ENCODE peak calls at places on chromosome 1, in four cellular contexts. F, C, R and B are unnamed samples.
A peak's percentile ranks its signal among the peaks of the same experiment; 100 is the strongest.

GRCh38 chr1:224617410-224618361 is 1.6 kb downstream of the CNIH3 start:
- DNase-seq in C (no peak), R (no peak), F (no peak), B (no peak)

GRCh38 chr1:183520379-183520778 is 48.1 kb downstream of the SMG7 start:
- DNase-seq in R (no peak), C (no peak), F (no peak), B (no peak)

GRCh38 chr1:25543425-25544242 is at the start of gene LDLRAP1:
- DNase-seq in F (peak; percentile 83), C (no peak), R (no peak), B (peak; percentile 78)

GRCh38 chr1:154186852-154187501 is 4.9 kb downstream of the TPM3 start:
- DNase-seq in C (no peak), F (no peak), R (no peak), B (no peak)

GRCh38 chr1:89603651-89604413 is 29.1 kb upstream of the LRRC8C start:
- DNase-seq in C (no peak), F (no peak), R (no peak), B (no peak)

GRCh38 chr1:112464501-112464900 is 44.3 kb upstream of the WNT2B start:
- DNase-seq in C (peak; percentile 81), R (no peak), F (no peak), B (no peak)

GRCh38 chr1:177464682-177465081 is 293.9 kb downstream of the BRINP2 start:
- DNase-seq in C (no peak), F (no peak), R (no peak), B (no peak)

GRCh38 chr1:115065021-115065420 is 24.3 kb downstream of the TSPAN2 start:
- DNase-seq in C (no peak), F (no peak), R (no peak), B (no peak)

GRCh38 chr1:114336360-114336759 is 174.6 kb downstream of the TRIM33 start:
- DNase-seq in F (no peak), C (no peak), R (no peak), B (no peak)

GRCh38 chr1:115546846-115547245 is 94.9 kb upstream of the VANGL1 start:
- DNase-seq in C (no peak), R (no peak), F (no peak), B (no peak)

GRCh38 chr1:24782689-24783088 is 37.4 kb downstream of the CLIC4 start:
- DNase-seq in R (no peak), C (no peak), F (no peak), B (no peak)

GRCh38 chr1:231688989-231689388 is 62.4 kb downstream of the DISC1 start:
- DNase-seq in C (no peak), F (no peak), R (no peak), B (no peak)

GRCh38 chr1:25683731-25684130 is 67.1 kb downstream of the MAN1C1 start:
- DNase-seq in C (peak; percentile 74), R (no peak), F (no peak), B (no peak)

GRCh38 chr1:32240140-32240951 is 6.7 kb upstream of the FAM167B start:
- DNase-seq in C (peak; percentile 86), F (peak; percentile 75), R (no peak), B (peak; percentile 73)

GRCh38 chr1:96559707-96560588 is 161.6 kb upstream of the PTBP2 start:
- DNase-seq in F (peak; percentile 51), R (peak; percentile 12), C (no peak), B (peak; percentile 25)

GRCh38 chr1:211726467-211726866 is 51.0 kb upstream of the NEK2 start:
- DNase-seq in C (no peak), R (no peak), F (no peak), B (no peak)

GRCh38 chr1:211210052-211210451 is 49.1 kb upstream of the RCOR3 start:
- DNase-seq in F (no peak), C (no peak), R (no peak), B (no peak)

GRCh38 chr1:210143465-210144062 is 89.0 kb upstream of the SERTAD4 start:
- DNase-seq in C (peak; percentile 83), R (no peak), F (peak; percentile 75), B (peak; percentile 70)

GRCh38 chr1:115649964-115650363 is 8.2 kb downstream of the VANGL1 start:
- DNase-seq in C (no peak), F (no peak), R (no peak), B (no peak)

GRCh38 chr1:45840704-45841103 is 37.3 kb downstream of the MAST2 start:
- DNase-seq in F (no peak), C (no peak), R (no peak), B (no peak)

GRCh38 chr1:110542730-110543129 is 23.8 kb upstream of the KCNA10 start:
- DNase-seq in C (no peak), R (no peak), F (no peak), B (no peak)

GRCh38 chr1:14804626-14805025 is 206.1 kb downstream of the KAZN start:
- DNase-seq in F (peak; percentile 20), R (no peak), C (no peak), B (no peak)

GRCh38 chr1:115809847-115810246 is 31.1 kb downstream of the NHLH2 start:
- DNase-seq in F (no peak), R (no peak), C (no peak), B (no peak)

GRCh38 chr1:31944205-31945089 is 6.3 kb upstream of the PTP4A2 start:
- DNase-seq in F (peak; percentile 95), C (peak; percentile 94), R (no peak), B (peak; percentile 92)

GRCh38 chr1:234212764-234213406 is 160.4 kb upstream of the COA6 start:
- DNase-seq in F (no peak), R (peak; percentile 24), C (no peak), B (no peak)

GRCh38 chr1:158818991-158819405 is 12.2 kb upstream of the MNDA start:
- DNase-seq in F (no peak), C (no peak), R (no peak), B (no peak)

GRCh38 chr1:76285578-76286135 is 211.1 kb downstream of the ST6GALNAC3 start:
- DNase-seq in R (no peak), C (no peak), F (no peak), B (no peak)

GRCh38 chr1:202397256-202397655 is 48.8 kb downstream of the PPP1R12B start:
- DNase-seq in R (no peak), C (no peak), F (no peak), B (no peak)
- H3K4me1 ChIP-seq in R (no peaks in the 10 kb centered on the region), C (peaks cover 7% of the 10 kb centered on the region), F (no peaks in the 10 kb centered on the region), B (peaks cover 61% of the 10 kb centered on the region)

DNA sequence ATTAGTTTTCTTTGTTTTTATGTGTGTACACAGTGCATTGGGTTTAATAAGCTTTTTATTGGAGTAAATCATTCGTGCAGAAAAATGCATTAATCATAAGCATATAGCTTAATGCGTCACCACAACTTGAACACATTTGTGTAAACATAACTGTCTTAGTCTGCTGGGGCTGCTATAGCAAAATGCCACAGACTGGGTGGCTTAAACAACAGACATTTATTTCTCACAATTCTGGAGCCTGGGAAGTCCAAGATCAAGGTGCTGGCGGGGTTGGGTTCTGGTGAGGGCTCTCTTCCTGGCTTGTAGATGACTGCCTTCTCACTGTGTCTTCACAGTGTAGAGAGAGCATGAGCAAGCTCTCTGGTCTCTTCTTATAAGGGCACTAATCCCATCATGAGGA is 17.6 kb upstream of the SLC6A9 start:
- DNase-seq in F (no peak), C (peak; percentile 2), R (no peak), B (no peak)
- H3K4me1 ChIP-seq in F (peaks cover 10% of the 10 kb centered on the region), C (peaks cover 7% of the 10 kb centered on the region), R (peaks cover 10% of the 10 kb centered on the region), B (peaks cover 2% of the 10 kb centered on the region)

GRCh38 chr1:160671603-160672002 is 24.8 kb upstream of the SLAMF1 start:
- DNase-seq in C (no peak), F (no peak), R (no peak), B (no peak)
- H3K4me1 ChIP-seq in C (peaks cover 10% of the 10 kb centered on the region), F (peaks cover 38% of the 10 kb centered on the region), R (no peaks in the 10 kb centered on the region), B (peaks cover 2% of the 10 kb centered on the region)

GRCh38 chr1:246803891-246804290 is 79.7 kb downstream of the SCCPDH start:
- DNase-seq in R (no peak), F (no peak), C (no peak), B (no peak)
- H3K4me1 ChIP-seq in R (no peaks in the 10 kb centered on the region), F (no peaks in the 10 kb centered on the region), C (no peaks in the 10 kb centered on the region), B (peaks cover 24% of the 10 kb centered on the region)